ENCODE peak calls at places on chromosomes 3 and 15, in five cellular contexts. E is H9, M is mesendoderm, L is IMR-90, I is neuronal stem cell. P is an unnamed sample.

GRCh38 chr3:153528473-153528872 is 366.4 kb downstream of the RAP2B start:
- DNase-seq in E (no peak), M (no peak), L (no peak), I (no peak), P (no peak)

GRCh38 chr3:194379651-194380050 is 10.1 kb upstream of the LRRC15 start:
- DNase-seq in E (peak; percentile 21), M (no peak), L (no peak), I (no peak), P (no peak)

GRCh38 chr3:105827101-105827634 is 41.6 kb downstream of the CBLB start:
- DNase-seq in E (no peak), M (no peak), L (no peak), I (no peak), P (no peak)

GRCh38 chr15:87201986-87202385 is 1054.6 kb downstream of the NTRK3 start:
- DNase-seq in E (no peak), M (no peak), L (no peak), I (no peak), P (no peak)

GRCh38 chr3:10198761-10199688 is 34.3 kb downstream of the IRAK2 start:
- DNase-seq in E (no peak), M (no peak), L (peak; percentile 88), I (no peak), P (peak; percentile 9)

GRCh38 chr3:151580592-151580991 is 119.7 kb upstream of the IGSF10 start:
- DNase-seq in E (no peak), M (no peak), L (peak; percentile 73), I (no peak), P (no peak)

GRCh38 chr3:169323580-169324453 is 339.7 kb downstream of the MECOM start:
- DNase-seq in E (no peak), M (peak; percentile 44), L (peak; percentile 85), I (no peak), P (peak; percentile 84)

GRCh38 chr3:82080792-82081191 is 319.3 kb upstream of the GBE1 start:
- DNase-seq in E (no peak), M (peak; percentile 14), L (no peak), I (no peak), P (no peak)

GRCh38 chr3:29426302-29427226 is 145.7 kb downstream of the RBMS3 start:
- DNase-seq in E (no peak), M (no peak), L (no peak), I (no peak), P (no peak)

GRCh38 chr15:42375941-42376340 is 16.6 kb downstream of the CAPN3 start:
- DNase-seq in E (no peak), M (no peak), L (no peak), I (no peak), P (no peak)

GRCh38 chr3:69271098-69271497 is 114.8 kb downstream of the FRMD4B start:
- DNase-seq in E (no peak), M (no peak), L (no peak), I (no peak), P (no peak)

GRCh38 chr3:24494616-24495333 is at the start of gene THRB:
- DNase-seq in E (peak; percentile 81), M (peak; percentile 76), L (no peak), I (peak; percentile 63), P (peak; percentile 65)

GRCh38 chr3:82133070-82133606 is 371.7 kb upstream of the GBE1 start:
- DNase-seq in E (peak; percentile 55), M (peak; percentile 64), L (peak; percentile 63), I (peak; percentile 45), P (peak; percentile 75)

GRCh38 chr3:120153294-120153693 is 59.0 kb upstream of the GSK3B start:
- DNase-seq in E (no peak), M (peak; percentile 64), L (peak; percentile 86), I (no peak), P (peak; percentile 76)

GRCh38 chr3:50324351-50325144 is 2.0 kb upstream of the HYAL2 start:
- DNase-seq in E (peak; percentile 90), M (peak; percentile 93), L (peak; percentile 61), I (no peak), P (peak; percentile 81)

DNA sequence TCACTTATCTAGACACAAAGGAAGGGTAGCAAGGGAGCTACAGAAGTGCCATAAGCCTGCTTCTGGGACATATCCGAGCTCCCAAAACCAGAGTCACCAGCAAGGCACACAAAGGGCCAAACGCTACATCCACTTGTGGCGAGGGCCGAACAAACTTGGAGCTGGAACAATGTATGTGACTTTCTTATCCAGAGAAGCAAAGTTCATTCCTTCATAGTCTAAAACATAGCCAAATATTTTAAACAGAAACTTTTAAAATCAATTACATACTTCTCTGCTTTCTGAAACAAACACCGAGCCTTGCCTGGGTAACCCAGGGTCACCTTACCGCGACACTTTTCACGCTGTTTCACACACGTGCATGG is 15.9 kb downstream of the ZXDC start:
- DNase-seq in E (no peak), M (no peak), L (no peak), I (no peak), P (no peak)
- H3K79me1 ChIP-seq in E (no peaks in the 10 kb centered on the region), M (peaks cover 9% of the 10 kb centered on the region), L (peaks cover 25% of the 10 kb centered on the region), I (peaks cover 12% of the 10 kb centered on the region), P (no peaks in the 10 kb centered on the region)

GRCh38 chr15:82951472-82952155 is 906 bp downstream of the HOMER2 start:
- DNase-seq in E (no peak), M (no peak), L (no peak), I (no peak), P (no peak)
- H3K27ac ChIP-seq in E (no peak overlapping the region), M (no peak overlapping the region), L (no peak overlapping the region), I (no peak overlapping the region), P (no peak overlapping the region)

GRCh38 chr3:179733797-179734196 is 81.0 kb downstream of the USP13 start:
- DNase-seq in E (no peak), M (no peak), L (no peak), I (no peak), P (no peak)

GRCh38 chr3:179734497-179735281 is 81.8 kb downstream of the USP13 start:
- DNase-seq in E (no peak), M (no peak), L (no peak), I (no peak), P (peak; percentile 66)

GRCh38 chr3:179738998-179739397 is 86.2 kb downstream of the USP13 start:
- DNase-seq in E (no peak), M (no peak), L (no peak), I (no peak), P (no peak)

GRCh38 chr3:179732661-179733348 is 80.0 kb downstream of the USP13 start:
- DNase-seq in E (no peak), M (no peak), L (no peak), I (no peak), P (peak; percentile 87)

DNA sequence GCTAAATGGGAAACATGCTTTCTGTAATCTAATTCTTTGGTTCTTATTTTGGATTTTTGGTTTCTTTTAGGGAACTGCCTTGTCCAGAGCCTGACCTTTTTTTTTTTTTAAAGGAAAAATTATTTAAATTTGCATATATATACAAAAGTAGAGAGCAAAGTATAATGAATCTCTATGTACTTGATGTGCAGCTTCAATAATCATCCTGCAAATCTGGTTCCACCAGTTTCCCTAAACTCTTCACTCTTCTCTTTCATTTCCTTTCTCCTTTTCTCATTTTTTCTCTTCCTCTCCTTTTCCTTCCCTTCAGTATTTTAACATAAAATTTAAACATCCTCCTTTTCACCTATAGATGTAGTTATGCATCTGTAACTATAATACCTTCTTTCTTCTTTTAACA is 82.5 kb downstream of the USP13 start:
- DNase-seq in E (no peak), M (no peak), L (no peak), I (no peak), P (no peak)
- H3K79me1 ChIP-seq in E (no peaks in the 10 kb centered on the region), M (no peaks in the 10 kb centered on the region), L (peaks cover 11% of the 10 kb centered on the region), I (no peaks in the 10 kb centered on the region), P (no peaks in the 10 kb centered on the region)

GRCh38 chr3:66477846-66478245 is 23.0 kb downstream of the LRIG1 start:
- DNase-seq in E (peak; percentile 6), M (no peak), L (no peak), I (no peak), P (no peak)

GRCh38 chr3:66475386-66476020 is 25.3 kb downstream of the LRIG1 start:
- DNase-seq in E (no peak), M (no peak), L (no peak), I (no peak), P (no peak)

GRCh38 chr3:66478923-66479322 is 21.9 kb downstream of the LRIG1 start:
- DNase-seq in E (peak; percentile 28), M (no peak), L (no peak), I (no peak), P (no peak)

GRCh38 chr3:66479532-66479947 is 21.3 kb downstream of the LRIG1 start:
- DNase-seq in E (no peak), M (no peak), L (no peak), I (no peak), P (no peak)

GRCh38 chr3:66476852-66477381 is 23.9 kb downstream of the LRIG1 start:
- DNase-seq in E (no peak), M (no peak), L (no peak), I (no peak), P (no peak)
- H3K27ac ChIP-seq in E (no peak overlapping the region), M (no peak overlapping the region), L (no peak overlapping the region), I (no peak overlapping the region), P (no peak overlapping the region)

GRCh38 chr3:12961007-12961725 is 112.1 kb downstream of the IQSEC1 start:
- DNase-seq in E (no peak), M (peak; percentile 57), L (no peak), I (no peak), P (no peak)
- H3K79me1 ChIP-seq in E (peaks cover 9% of the 10 kb centered on the region), M (peaks cover 50% of the 10 kb centered on the region), L (peaks cover 46% of the 10 kb centered on the region), I (peaks cover 7% of the 10 kb centered on the region), P (no peaks in the 10 kb centered on the region)

GRCh38 chr3:42493798-42494151 is 8.7 kb upstream of the VIPR1 start:
- DNase-seq in E (peak; percentile 26), M (no peak), L (no peak), I (no peak), P (no peak)

GRCh38 chr3:42492508-42493080 is 9.8 kb upstream of the VIPR1 start:
- DNase-seq in E (peak; percentile 7), M (no peak), L (no peak), I (no peak), P (no peak)

GRCh38 chr3:42490243-42490642 is 12.2 kb upstream of the VIPR1 start:
- DNase-seq in E (peak; percentile 46), M (peak; percentile 17), L (no peak), I (no peak), P (peak; percentile 85)

GRCh38 chr3:42493126-42493797 is 9.2 kb upstream of the VIPR1 start:
- DNase-seq in E (peak; percentile 17), M (no peak), L (no peak), I (no peak), P (no peak)

GRCh38 chr3:42491876-42492507 is 10.5 kb upstream of the VIPR1 start:
- DNase-seq in E (peak; percentile 12), M (no peak), L (no peak), I (no peak), P (no peak)
- H3K27ac ChIP-seq in E (no peak overlapping the region), M (no peak overlapping the region), L (no peak overlapping the region), I (no peak overlapping the region), P (no peak overlapping the region)

DNA sequence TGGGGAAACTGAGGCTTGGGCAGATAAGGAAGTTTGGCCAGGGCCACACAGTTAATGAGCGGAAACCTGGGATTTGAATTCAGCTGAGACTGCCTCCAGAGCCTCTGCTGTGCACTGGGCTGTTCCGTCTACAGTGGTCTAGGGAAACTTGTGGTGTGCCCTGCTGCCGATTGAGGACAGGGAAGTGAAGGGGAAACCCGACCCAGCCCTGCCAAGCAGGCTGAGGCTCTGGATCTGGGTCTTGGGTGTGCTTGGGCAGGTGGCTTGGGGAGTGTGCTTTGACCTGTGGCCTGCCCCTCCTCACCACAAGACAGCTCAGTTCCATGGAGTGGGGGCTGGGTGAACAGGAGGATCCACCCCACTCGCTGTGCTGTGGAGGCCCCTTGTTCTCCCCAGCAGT is 17.6 kb downstream of the NISCH start:
- DNase-seq in E (no peak), M (no peak), L (no peak), I (no peak), P (no peak)
- H3K79me1 ChIP-seq in E (no peaks in the 10 kb centered on the region), M (no peaks in the 10 kb centered on the region), L (peaks cover 39% of the 10 kb centered on the region), I (peaks cover 7% of the 10 kb centered on the region), P (no peaks in the 10 kb centered on the region)

P was measured in trophoblast cell.